ENCODE peak calls at places on chromosomes 2 and 18, in four cellular contexts. K is GM12878, R is HepG2, Q is K562. U is an unnamed sample.

GRCh38 chr2:152370783-152371182 is 35.8 kb downstream of the FMNL2 start:
- DNase-seq in R (no peak), K (no peak), Q (no peak), U (no peak)

GRCh38 chr2:168478206-168478605 is 22.1 kb downstream of the CERS6 start:
- DNase-seq in Q (no peak), K (no peak), R (peak), U (no peak)

GRCh38 chr18:8942909-8943545 is 159.5 kb upstream of the NDUFV2 start:
- DNase-seq in Q (no peak), K (no peak), R (no peak), U (no peak)

GRCh38 chr18:76490701-76491171 is 4.3 kb downstream of the ZNF516 start:
- DNase-seq in R (no peak), Q (no peak), K (no peak), U (no peak)

GRCh38 chr2:86139981-86140380 is 33.9 kb downstream of the PTCD3 start:
- DNase-seq in K (no peak), R (no peak), Q (no peak), U (no peak)

GRCh38 chr2:235618039-235618438 is 124.2 kb downstream of the AGAP1 start:
- DNase-seq in R (no peak), Q (no peak), K (no peak), U (no peak)

GRCh38 chr2:12765203-12765602 is 48.5 kb downstream of the TRIB2 start:
- DNase-seq in K (no peak), R (no peak), Q (no peak), U (no peak)

GRCh38 chr2:142130111-142131015 is 453 bp downstream of the LRP1B start:
- DNase-seq in Q (no peak), R (peak), K (no peak), U (peak)

GRCh38 chr18:49251451-49251850 is 209.0 kb downstream of the DYM start:
- DNase-seq in R (no peak), Q (no peak), K (no peak), U (no peak)

GRCh38 chr2:184677171-184677570 is 78.8 kb downstream of the ZNF804A start:
- DNase-seq in K (no peak), R (no peak), Q (no peak), U (no peak)

GRCh38 chr2:177148477-177149154 is 64.0 kb upstream of the HNRNPA3 start:
- DNase-seq in Q (peak), K (peak), R (peak), U (peak)

GRCh38 chr2:214492152-214492551 is 81.3 kb downstream of the VWC2L start:
- DNase-seq in Q (no peak), R (no peak), K (peak), U (no peak)

GRCh38 chr2:128185576-128185975 is 94.6 kb downstream of the UGGT1 start:
- DNase-seq in R (no peak), Q (no peak), K (no peak), U (no peak)

GRCh38 chr18:28794459-28795245 is 617.7 kb upstream of the CDH2 start:
- DNase-seq in Q (no peak), R (no peak), K (no peak), U (no peak)

GRCh38 chr2:112184121-112184520 is 45.9 kb downstream of the FBLN7 start:
- DNase-seq in K (no peak), Q (no peak), R (no peak), U (no peak)

GRCh38 chr18:24672165-24672950 is 211.9 kb downstream of the HRH4 start:
- DNase-seq in Q (no peak), K (no peak), R (no peak), U (no peak)

GRCh38 chr2:54579682-54580349 is 123.7 kb downstream of the SPTBN1 start:
- DNase-seq in Q (no peak), R (peak), K (peak), U (no peak)

DNA sequence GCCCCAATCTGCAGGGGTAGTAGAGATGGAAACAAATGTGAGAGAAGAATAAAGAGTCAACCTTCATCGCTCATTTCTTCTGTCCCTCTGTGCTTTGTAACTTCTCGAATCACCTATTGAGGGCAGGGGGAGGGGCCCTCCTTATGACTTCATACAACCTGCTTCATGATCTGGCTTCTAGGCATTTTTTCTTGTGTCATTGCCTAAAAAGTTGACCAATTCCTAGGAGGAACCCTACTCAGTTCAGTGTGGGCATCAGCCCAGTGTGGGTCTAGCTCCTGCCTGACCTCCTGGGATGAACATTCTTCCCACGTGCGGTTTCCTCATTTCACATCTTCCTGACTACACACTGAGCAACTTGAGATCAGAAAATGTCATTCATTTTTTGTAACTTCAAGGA is 46.3 kb upstream of the CREB1 start:
- DNase-seq in K (no peak), R (no peak), Q (no peak), U (no peak)
- TF ChIP-seq RFX5 in K (no peak), R (no peak), Q (no peak), U (no peak)

GRCh38 chr18:7824970-7825369 is 257.9 kb downstream of the PTPRM start:
- DNase-seq in K (no peak), Q (no peak), R (no peak), U (no peak)

DNA sequence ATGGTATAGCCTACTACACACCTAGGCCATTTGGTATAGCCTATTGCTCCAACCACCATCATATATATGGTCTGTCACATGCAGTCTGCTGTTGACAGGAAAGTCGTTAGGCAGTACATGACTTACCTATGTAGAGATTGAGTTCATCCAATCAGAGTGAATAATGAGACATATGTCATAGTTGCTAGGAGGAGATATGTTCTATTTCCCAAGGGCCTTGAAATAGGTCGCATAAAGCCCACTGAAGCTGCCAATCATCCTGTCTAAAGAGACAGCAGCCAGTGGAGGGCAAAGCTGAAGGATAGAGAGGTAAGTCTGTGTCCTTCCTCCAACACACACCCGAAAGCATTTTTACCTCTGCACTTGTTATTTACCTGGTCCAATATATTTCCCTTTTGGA is 263.4 kb downstream of the PTPRM start:
- DNase-seq in K (peak), R (no peak), Q (no peak), U (no peak)
- TF ChIP-seq CBX5 in K (no peak), R (no peak), Q (no peak), U (no peak)

DNA sequence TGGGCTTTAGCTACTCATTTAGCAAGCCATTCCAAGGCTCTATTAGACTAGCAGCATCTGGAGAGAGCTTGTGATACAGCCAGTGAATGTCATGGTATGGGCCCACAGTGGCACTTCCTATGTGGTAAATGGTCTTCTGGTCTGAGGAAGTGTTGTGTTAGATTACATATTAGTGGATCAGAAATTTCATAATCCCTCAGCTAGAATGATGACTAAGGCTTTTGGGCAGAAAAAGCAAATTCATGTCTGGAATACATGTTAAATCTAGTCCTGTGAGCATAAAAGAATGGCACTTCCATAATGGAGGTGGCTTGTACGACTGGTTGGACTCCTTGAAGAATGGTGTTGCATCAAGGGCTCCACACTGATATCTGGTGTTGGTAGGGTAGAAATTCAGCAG is 436.8 kb upstream of the CWC22 start:
- DNase-seq in R (no peak), K (no peak), Q (no peak), U (no peak)
- TF ChIP-seq RFX5 in R (no peak), K (no peak), Q (no peak), U (no peak)

DNA sequence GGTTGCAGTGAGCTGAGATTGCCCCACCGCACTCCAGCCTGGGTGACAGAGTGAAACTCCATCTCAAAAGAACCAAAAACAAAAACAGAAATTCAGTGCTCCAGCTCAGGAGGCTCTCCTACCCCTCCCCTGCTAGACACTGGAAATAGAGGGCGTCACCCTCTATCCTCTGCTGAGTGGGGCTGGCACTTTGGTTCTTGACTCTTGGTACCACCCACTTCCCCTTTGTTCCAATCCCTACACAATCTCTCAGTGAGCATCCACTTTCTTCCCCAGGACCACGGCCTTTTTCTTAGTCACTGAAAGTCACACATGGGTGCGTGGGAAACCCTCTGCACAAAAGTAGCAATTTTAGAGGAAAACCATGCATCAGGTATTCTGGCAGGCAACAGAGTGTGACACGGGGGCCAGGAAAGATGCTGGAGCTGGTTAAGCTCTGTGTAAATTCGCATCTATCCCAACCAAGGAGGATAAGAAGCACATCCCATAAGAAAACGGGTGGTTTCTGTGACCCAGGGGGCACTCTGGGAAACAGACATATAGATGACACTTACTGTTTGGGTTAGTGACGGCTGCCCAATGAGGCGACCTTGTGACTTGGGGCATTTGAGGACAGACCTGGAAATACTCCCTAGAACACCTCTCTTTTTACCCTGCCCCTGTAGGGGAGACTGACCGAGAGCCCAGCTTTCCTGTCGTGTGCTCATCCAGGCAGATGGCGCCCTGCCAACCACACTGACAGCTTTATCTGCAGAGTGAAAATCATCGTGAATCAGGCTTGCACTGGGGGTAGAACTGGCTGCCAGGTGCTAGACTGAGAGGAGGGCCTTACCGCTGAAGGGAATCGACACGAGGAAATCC is 7.7 kb downstream of the HJURP start:
- DNase-seq in Q (no peak), K (no peak), R (no peak), U (no peak)
- TF ChIP-seq CBX5 in Q (no peak), K (no peak), R (no peak), U (no peak)

GRCh38 chr2:156323754-156324153 is 8.8 kb downstream of the NR4A2 start:
- DNase-seq in R (no peak), Q (no peak), K (no peak), U (no peak)

GRCh38 chr2:156320491-156320896 is 12.0 kb downstream of the NR4A2 start:
- DNase-seq in Q (no peak), K (no peak), R (no peak), U (no peak)

GRCh38 chr2:156322681-156323211 is 9.8 kb downstream of the NR4A2 start:
- DNase-seq in K (no peak), R (no peak), Q (no peak), U (peak)

GRCh38 chr2:156321243-156321904 is 11.1 kb downstream of the NR4A2 start:
- DNase-seq in R (no peak), K (no peak), Q (no peak), U (no peak)

GRCh38 chr2:156322103-156322671 is 10.3 kb downstream of the NR4A2 start:
- DNase-seq in K (no peak), R (no peak), Q (no peak), U (no peak)
- TF ChIP-seq RFX5 in K (no peak), R (no peak), Q (no peak), U (no peak)

U was measured in H1.